ENCODE peak calls at places on chromosome 9, in seven cellular contexts. One of them, this sample, is unnamed.
A peak's percentile ranks its signal among the peaks of the same experiment; 100 is the strongest.

GRCh38 chr9:70156729-70157128 is 102.0 kb upstream of the SMC5 start:
- DNase-seq in endodermal cell: no peak
- DNase-seq in neural progenitor cell: no peak
- DNase-seq in heart right ventricle: no peak
- DNase-seq in tibial artery: no peak
- DNase-seq in adrenal gland: no peak
- DNase-seq in MM.1S: no peak
- DNase-seq in this sample: no peak

GRCh38 chr9:129225815-129226214 is 47.8 kb upstream of the IER5L start:
- DNase-seq in heart right ventricle: peak; percentile 75
- DNase-seq in endodermal cell: peak; percentile 89
- DNase-seq in neural progenitor cell: peak; percentile 80
- DNase-seq in adrenal gland: peak; percentile 52
- DNase-seq in MM.1S: no peak
- DNase-seq in tibial artery: peak; percentile 74
- DNase-seq in this sample: no peak

GRCh38 chr9:18504707-18505106 is 30.8 kb downstream of the ADAMTSL1 start:
- DNase-seq in tibial artery: no peak
- DNase-seq in adrenal gland: no peak
- DNase-seq in neural progenitor cell: peak; percentile 83
- DNase-seq in endodermal cell: peak; percentile 65
- DNase-seq in heart right ventricle: no peak
- DNase-seq in MM.1S: no peak
- DNase-seq in this sample: no peak

GRCh38 chr9:673264-673965 is 168.1 kb upstream of the DMRT1 start:
- DNase-seq in endodermal cell: no peak
- DNase-seq in heart right ventricle: no peak
- DNase-seq in adrenal gland: no peak
- DNase-seq in tibial artery: no peak
- DNase-seq in neural progenitor cell: no peak
- DNase-seq in MM.1S: no peak
- DNase-seq in this sample: no peak

GRCh38 chr9:90964101-90965020 is 162.7 kb downstream of the SYK start:
- DNase-seq in endodermal cell: peak; percentile 64
- DNase-seq in neural progenitor cell: no peak
- DNase-seq in adrenal gland: no peak
- DNase-seq in heart right ventricle: no peak
- DNase-seq in MM.1S: peak; percentile 5
- DNase-seq in tibial artery: peak; percentile 72
- DNase-seq in this sample: peak; percentile 35

GRCh38 chr9:91814214-91814613 is 135.8 kb downstream of the ROR2 start:
- DNase-seq in neural progenitor cell: no peak
- DNase-seq in heart right ventricle: no peak
- DNase-seq in MM.1S: no peak
- DNase-seq in adrenal gland: no peak
- DNase-seq in tibial artery: peak; percentile 42
- DNase-seq in endodermal cell: peak; percentile 22
- DNase-seq in this sample: no peak

GRCh38 chr9:131333771-131334567 is 44.4 kb downstream of the PLPP7 start:
- DNase-seq in adrenal gland: no peak
- DNase-seq in neural progenitor cell: no peak
- DNase-seq in MM.1S: no peak
- DNase-seq in heart right ventricle: no peak
- DNase-seq in endodermal cell: peak; percentile 39
- DNase-seq in tibial artery: no peak
- DNase-seq in this sample: no peak

GRCh38 chr9:21455320-21455719 is 15.1 kb downstream of the IFNA1 start:
- DNase-seq in endodermal cell: peak; percentile 71
- DNase-seq in adrenal gland: no peak
- DNase-seq in neural progenitor cell: peak; percentile 54
- DNase-seq in MM.1S: peak; percentile 15
- DNase-seq in heart right ventricle: no peak
- DNase-seq in tibial artery: no peak
- DNase-seq in this sample: no peak

GRCh38 chr9:7879551-7880245 is 80.1 kb upstream of the DMAC1 start:
- DNase-seq in endodermal cell: peak; percentile 85
- DNase-seq in tibial artery: no peak
- DNase-seq in adrenal gland: no peak
- DNase-seq in MM.1S: no peak
- DNase-seq in neural progenitor cell: peak; percentile 88
- DNase-seq in heart right ventricle: no peak
- DNase-seq in this sample: no peak

GRCh38 chr9:86512929-86513328 is 158.7 kb upstream of the TUT7 start:
- DNase-seq in endodermal cell: no peak
- DNase-seq in heart right ventricle: no peak
- DNase-seq in adrenal gland: no peak
- DNase-seq in MM.1S: no peak
- DNase-seq in tibial artery: no peak
- DNase-seq in neural progenitor cell: no peak
- DNase-seq in this sample: no peak

GRCh38 chr9:133355881-133356357 is 368 bp downstream of the SURF1 start:
- DNase-seq in adrenal gland: no peak
- DNase-seq in heart right ventricle: no peak
- DNase-seq in tibial artery: no peak
- DNase-seq in MM.1S: peak; percentile 29
- DNase-seq in neural progenitor cell: no peak
- DNase-seq in endodermal cell: no peak
- DNase-seq in this sample: no peak

GRCh38 chr9:90890146-90890545 is 88.5 kb downstream of the SYK start:
- DNase-seq in adrenal gland: no peak
- DNase-seq in MM.1S: no peak
- DNase-seq in tibial artery: no peak
- DNase-seq in neural progenitor cell: peak; percentile 42
- DNase-seq in endodermal cell: peak; percentile 76
- DNase-seq in heart right ventricle: no peak
- DNase-seq in this sample: no peak

GRCh38 chr9:107422189-107422802 is 67.3 kb downstream of the KLF4 start:
- DNase-seq in neural progenitor cell: peak; percentile 92
- DNase-seq in heart right ventricle: peak; percentile 65
- DNase-seq in endodermal cell: peak; percentile 96
- DNase-seq in MM.1S: peak; percentile 49
- DNase-seq in tibial artery: peak; percentile 79
- DNase-seq in adrenal gland: peak; percentile 70
- DNase-seq in this sample: no peak

GRCh38 chr9:15725953-15726352 is 173.1 kb downstream of the CCDC171 start:
- DNase-seq in endodermal cell: no peak
- DNase-seq in tibial artery: no peak
- DNase-seq in neural progenitor cell: no peak
- DNase-seq in MM.1S: no peak
- DNase-seq in heart right ventricle: no peak
- DNase-seq in adrenal gland: no peak
- DNase-seq in this sample: no peak

GRCh38 chr9:132982508-132982907 is 4.0 kb downstream of the GFI1B start:
- DNase-seq in heart right ventricle: no peak
- DNase-seq in neural progenitor cell: no peak
- DNase-seq in tibial artery: no peak
- DNase-seq in adrenal gland: no peak
- DNase-seq in MM.1S: no peak
- DNase-seq in endodermal cell: no peak
- DNase-seq in this sample: no peak

GRCh38 chr9:137682431-137682991 is 63.7 kb downstream of the EHMT1 start:
- DNase-seq in MM.1S: peak; percentile 90
- DNase-seq in heart right ventricle: no peak
- DNase-seq in adrenal gland: no peak
- DNase-seq in tibial artery: peak; percentile 23
- DNase-seq in endodermal cell: peak; percentile 75
- DNase-seq in neural progenitor cell: peak; percentile 42
- DNase-seq in this sample: no peak

GRCh38 chr9:38160613-38161215 is 91.7 kb upstream of the SHB start:
- DNase-seq in MM.1S: peak; percentile 57
- DNase-seq in neural progenitor cell: peak; percentile 89
- DNase-seq in tibial artery: peak; percentile 75
- DNase-seq in heart right ventricle: peak; percentile 48
- DNase-seq in adrenal gland: peak; percentile 43
- DNase-seq in endodermal cell: peak; percentile 92
- DNase-seq in this sample: peak; percentile 12

GRCh38 chr9:112168197-112168596 is 6.9 kb downstream of the SUSD1 start:
- DNase-seq in endodermal cell: no peak
- DNase-seq in adrenal gland: no peak
- DNase-seq in tibial artery: no peak
- DNase-seq in MM.1S: no peak
- DNase-seq in neural progenitor cell: no peak
- DNase-seq in heart right ventricle: no peak
- DNase-seq in this sample: no peak

GRCh38 chr9:127506814-127507750 is 55.8 kb downstream of the LRSAM1 start:
- DNase-seq in adrenal gland: peak; percentile 76
- DNase-seq in endodermal cell: peak; percentile 42
- DNase-seq in MM.1S: no peak
- DNase-seq in tibial artery: peak; percentile 71
- DNase-seq in heart right ventricle: no peak
- DNase-seq in neural progenitor cell: no peak
- DNase-seq in this sample: no peak
- TF ChIP-seq CTCF in adrenal gland: no peak
- TF ChIP-seq CTCF in endodermal cell: no peak
- TF ChIP-seq CTCF in MM.1S: peak; percentile 10
- TF ChIP-seq CTCF in tibial artery: no peak
- TF ChIP-seq CTCF in heart right ventricle: no peak
- TF ChIP-seq CTCF in neural progenitor cell: no peak
- TF ChIP-seq CTCF in this sample: no peak

DNA sequence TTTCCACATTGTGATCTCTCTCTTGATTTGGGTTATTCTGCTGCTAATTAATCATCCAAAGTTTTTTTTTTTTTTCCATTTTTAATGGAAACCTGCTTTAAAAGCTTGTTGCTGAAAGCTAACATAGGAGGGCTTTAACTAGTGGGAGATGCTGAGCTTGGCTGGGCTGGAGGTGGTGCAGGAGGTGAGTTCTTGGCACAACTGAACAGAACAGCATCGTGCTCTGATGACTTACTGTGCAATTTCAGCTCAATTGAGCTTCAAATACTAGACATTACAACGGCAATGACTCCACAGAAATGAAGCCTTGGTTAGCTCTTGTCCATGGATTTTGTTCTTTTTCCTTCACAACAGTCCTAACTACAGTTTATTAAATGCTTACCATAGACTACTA is 73.1 kb downstream of the PTPDC1 start:
- DNase-seq in adrenal gland: no peak
- DNase-seq in tibial artery: no peak
- DNase-seq in neural progenitor cell: no peak
- DNase-seq in MM.1S: no peak
- DNase-seq in endodermal cell: no peak
- DNase-seq in heart right ventricle: no peak
- DNase-seq in this sample: no peak
- H3K27ac ChIP-seq in adrenal gland: peak overlapping the region; percentile 55
- H3K27ac ChIP-seq in tibial artery: peak overlapping the region; percentile 36
- H3K27ac ChIP-seq in neural progenitor cell: no peak overlapping the region
- H3K27ac ChIP-seq in MM.1S: no peak overlapping the region
- H3K27ac ChIP-seq in endodermal cell: no peak overlapping the region
- H3K27ac ChIP-seq in heart right ventricle: peak overlapping the region; percentile 70
- H3K27ac ChIP-seq in this sample: peak overlapping the region; percentile 86

GRCh38 chr9:93669116-93669957 is 93.0 kb downstream of the PHF2 start:
- DNase-seq in MM.1S: no peak
- DNase-seq in adrenal gland: peak; percentile 7
- DNase-seq in neural progenitor cell: no peak
- DNase-seq in tibial artery: peak; percentile 61
- DNase-seq in endodermal cell: peak; percentile 30
- DNase-seq in heart right ventricle: no peak
- DNase-seq in this sample: peak; percentile 0

GRCh38 chr9:93667006-93667405 is 90.6 kb downstream of the PHF2 start:
- DNase-seq in MM.1S: no peak
- DNase-seq in endodermal cell: peak; percentile 28
- DNase-seq in heart right ventricle: no peak
- DNase-seq in tibial artery: peak; percentile 64
- DNase-seq in adrenal gland: peak; percentile 11
- DNase-seq in neural progenitor cell: no peak
- DNase-seq in this sample: no peak

GRCh38 chr9:93669958-93670207 is 93.5 kb downstream of the PHF2 start:
- DNase-seq in neural progenitor cell: no peak
- DNase-seq in tibial artery: no peak
- DNase-seq in adrenal gland: no peak
- DNase-seq in heart right ventricle: no peak
- DNase-seq in MM.1S: no peak
- DNase-seq in endodermal cell: no peak
- DNase-seq in this sample: no peak

GRCh38 chr9:93667627-93668026 is 91.2 kb downstream of the PHF2 start:
- DNase-seq in neural progenitor cell: no peak
- DNase-seq in endodermal cell: peak; percentile 24
- DNase-seq in adrenal gland: no peak
- DNase-seq in MM.1S: no peak
- DNase-seq in tibial artery: peak; percentile 27
- DNase-seq in heart right ventricle: no peak
- DNase-seq in this sample: no peak

DNA sequence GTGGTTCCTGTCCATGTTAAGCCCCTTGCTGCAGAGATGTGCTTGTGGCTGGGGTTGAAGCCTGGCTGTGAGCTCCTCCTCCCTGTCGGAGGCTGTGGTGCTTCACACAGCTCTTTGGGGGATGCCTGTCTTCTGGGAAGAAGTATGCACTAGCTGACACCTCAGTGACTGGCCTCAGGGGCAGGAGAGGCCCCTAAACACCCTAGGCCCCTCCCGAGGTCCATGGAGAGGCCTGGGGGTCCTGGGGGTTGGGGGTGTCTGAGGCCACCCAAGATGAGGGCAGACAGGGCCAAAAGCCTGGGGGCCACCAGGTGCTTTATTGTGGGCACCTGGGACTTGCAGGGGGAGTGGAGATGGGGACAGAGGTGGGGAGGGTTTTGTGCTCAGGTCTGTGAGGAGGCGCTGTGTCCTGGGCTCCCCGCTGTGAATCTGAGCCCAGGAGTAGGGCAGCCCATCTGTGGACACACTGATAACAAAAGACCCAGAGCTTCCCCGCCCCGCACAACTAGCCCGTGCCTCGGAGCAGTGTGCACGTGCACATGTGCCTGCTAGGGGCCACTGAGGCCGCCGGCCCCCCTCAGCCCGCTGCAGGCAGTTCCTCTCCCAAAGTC is 92.0 kb downstream of the PHF2 start:
- DNase-seq in heart right ventricle: no peak
- DNase-seq in endodermal cell: peak; percentile 48
- DNase-seq in adrenal gland: peak; percentile 2
- DNase-seq in tibial artery: peak; percentile 51
- DNase-seq in neural progenitor cell: peak; percentile 53
- DNase-seq in MM.1S: no peak
- DNase-seq in this sample: no peak
- H3K36me3 ChIP-seq in heart right ventricle: no peaks in the 10 kb centered on the region
- H3K36me3 ChIP-seq in endodermal cell: peaks cover 7% of the 10 kb centered on the region
- H3K36me3 ChIP-seq in adrenal gland: no peaks in the 10 kb centered on the region
- H3K36me3 ChIP-seq in tibial artery: peaks cover 67% of the 10 kb centered on the region
- H3K36me3 ChIP-seq in neural progenitor cell: no peaks in the 10 kb centered on the region
- H3K36me3 ChIP-seq in MM.1S: no peaks in the 10 kb centered on the region
- H3K36me3 ChIP-seq in this sample: peaks cover 11% of the 10 kb centered on the region

GRCh38 chr9:98101416-98101815 is 17.6 kb downstream of the TRIM14 start:
- DNase-seq in adrenal gland: no peak
- DNase-seq in MM.1S: no peak
- DNase-seq in endodermal cell: peak; percentile 26
- DNase-seq in neural progenitor cell: no peak
- DNase-seq in tibial artery: peak; percentile 29
- DNase-seq in heart right ventricle: no peak
- DNase-seq in this sample: no peak

GRCh38 chr9:98099346-98099745 is 19.7 kb downstream of the TRIM14 start:
- DNase-seq in adrenal gland: no peak
- DNase-seq in tibial artery: peak; percentile 31
- DNase-seq in heart right ventricle: no peak
- DNase-seq in neural progenitor cell: no peak
- DNase-seq in MM.1S: no peak
- DNase-seq in endodermal cell: peak; percentile 13
- DNase-seq in this sample: no peak

GRCh38 chr9:98101868-98102273 is 17.2 kb downstream of the TRIM14 start:
- DNase-seq in neural progenitor cell: peak; percentile 33
- DNase-seq in endodermal cell: peak; percentile 54
- DNase-seq in MM.1S: peak; percentile 98
- DNase-seq in heart right ventricle: no peak
- DNase-seq in adrenal gland: no peak
- DNase-seq in tibial artery: peak; percentile 60
- DNase-seq in this sample: no peak

GRCh38 chr9:98097836-98098235 is 21.2 kb downstream of the TRIM14 start:
- DNase-seq in endodermal cell: peak; percentile 26
- DNase-seq in MM.1S: peak; percentile 36
- DNase-seq in adrenal gland: no peak
- DNase-seq in heart right ventricle: no peak
- DNase-seq in tibial artery: no peak
- DNase-seq in neural progenitor cell: peak; percentile 53
- DNase-seq in this sample: no peak

GRCh38 chr9:98099898-98100297 is 19.1 kb downstream of the TRIM14 start:
- DNase-seq in heart right ventricle: no peak
- DNase-seq in neural progenitor cell: no peak
- DNase-seq in tibial artery: peak; percentile 6
- DNase-seq in adrenal gland: no peak
- DNase-seq in endodermal cell: peak; percentile 31
- DNase-seq in MM.1S: no peak
- DNase-seq in this sample: no peak
- TF ChIP-seq CTCF in heart right ventricle: no peak
- TF ChIP-seq CTCF in neural progenitor cell: no peak
- TF ChIP-seq CTCF in tibial artery: no peak
- TF ChIP-seq CTCF in adrenal gland: no peak
- TF ChIP-seq CTCF in endodermal cell: no peak
- TF ChIP-seq CTCF in MM.1S: no peak
- TF ChIP-seq CTCF in this sample: no peak